ENCODE peak calls at places on chromosome 1, in eight cellular contexts. Z is progenitor cell of endocrine pancreas, W is neural crest cell, A is AG09309, H is neural progenitor cell, X is breast epithelium, J is psoas muscle, E is left ventricle myocardium inferior. V is an unnamed sample.

GRCh38 chr1:207867136-207868081 is 43.5 kb downstream of the CD34 start:
- DNase-seq in Z (no peak), W (no peak), A (no peak), H (no peak), X (peak; percentile 67), J (peak; percentile 26), E (peak; percentile 63), V (no peak)

GRCh38 chr1:177023710-177024109 is 140.8 kb downstream of the ASTN1 start:
- DNase-seq in Z (no peak), W (no peak), A (no peak), H (no peak), X (no peak), J (no peak), E (no peak), V (peak; percentile 9)

GRCh38 chr1:37851782-37852210 is 7.6 kb downstream of the MTF1 start:
- DNase-seq in Z (no peak), W (no peak), A (no peak), H (no peak), X (no peak), J (no peak), E (no peak), V (no peak)

GRCh38 chr1:57831624-57832023 is 407.8 kb upstream of the DAB1 start:
- DNase-seq in Z (no peak), W (no peak), A (no peak), H (no peak), X (no peak), J (no peak), E (no peak), V (no peak)

GRCh38 chr1:109306832-109307362 is at the start of gene MYBPHL:
- DNase-seq in Z (no peak), W (no peak), A (no peak), H (peak; percentile 27), X (no peak), J (no peak), E (no peak), V (no peak)

GRCh38 chr1:186286615-186287317 is 88.3 kb downstream of the TPR start:
- DNase-seq in Z (no peak), W (no peak), A (no peak), H (no peak), X (no peak), J (peak; percentile 36), E (no peak), V (no peak)

GRCh38 chr1:228015276-228016180 is 8.7 kb downstream of the WNT3A start:
- DNase-seq in Z (peak; percentile 5), W (no peak), A (peak; percentile 8), H (no peak), X (peak; percentile 22), J (no peak), E (peak; percentile 3), V (no peak)

GRCh38 chr1:38578444-38578951 is 281.1 kb downstream of the RRAGC start:
- DNase-seq in Z (no peak), W (peak; percentile 28), A (no peak), H (peak; percentile 59), X (no peak), J (no peak), E (no peak), V (no peak)

GRCh38 chr1:219791766-219792165 is 136.6 kb downstream of the SLC30A10 start:
- DNase-seq in Z (no peak), W (no peak), A (no peak), H (no peak), X (no peak), J (no peak), E (no peak), V (no peak)

GRCh38 chr1:82697965-82698364 is 897.2 kb downstream of the ADGRL2 start:
- DNase-seq in Z (no peak), W (no peak), A (no peak), H (no peak), X (no peak), J (no peak), E (no peak), V (no peak)

GRCh38 chr1:1890506-1891348 is at the start of gene GNB1:
- DNase-seq in Z (peak; percentile 83), W (peak; percentile 89), A (peak; percentile 35), H (peak; percentile 91), X (peak; percentile 81), J (peak; percentile 90), E (peak; percentile 88), V (peak; percentile 92)

GRCh38 chr1:36752891-36753361 is 270.2 kb upstream of the CSF3R start:
- DNase-seq in Z (no peak), W (no peak), A (no peak), H (no peak), X (no peak), J (no peak), E (no peak), V (no peak)

GRCh38 chr1:63124666-63125191 is 197.6 kb upstream of the FOXD3 start:
- DNase-seq in Z (no peak), W (no peak), A (peak; percentile 70), H (no peak), X (no peak), J (no peak), E (no peak), V (no peak)

GRCh38 chr1:68623700-68624099 is 126.8 kb upstream of the DEPDC1 start:
- DNase-seq in Z (no peak), W (no peak), A (no peak), H (no peak), X (no peak), J (no peak), E (peak; percentile 47), V (no peak)

GRCh38 chr1:162927421-162927820 is 66.4 kb upstream of the CCDC190 start:
- DNase-seq in Z (no peak), W (no peak), A (no peak), H (no peak), X (no peak), J (no peak), E (no peak), V (no peak)

GRCh38 chr1:111164151-111164550 is 24.1 kb downstream of the CEPT1 start:
- DNase-seq in Z (no peak), W (no peak), A (no peak), H (no peak), X (no peak), J (no peak), E (no peak), V (no peak)

GRCh38 chr1:51610637-51611036 is 6.3 kb upstream of the OSBPL9 start:
- DNase-seq in Z (no peak), W (no peak), A (no peak), H (no peak), X (no peak), J (no peak), E (no peak), V (no peak)

GRCh38 chr1:79679916-79680315 is 673.4 kb upstream of the ADGRL4 start:
- DNase-seq in Z (no peak), W (no peak), A (no peak), H (no peak), X (no peak), J (no peak), E (no peak), V (no peak)

GRCh38 chr1:53293123-53293522 is 34.7 kb downstream of the LRP8 start:
- DNase-seq in Z (no peak), W (no peak), A (no peak), H (no peak), X (no peak), J (peak; percentile 29), E (no peak), V (no peak)

GRCh38 chr1:243349128-243349527 is 93.3 kb downstream of the SDCCAG8 start:
- DNase-seq in Z (no peak), W (no peak), A (no peak), H (no peak), X (no peak), J (no peak), E (no peak), V (no peak)
- TF ChIP-seq CTCF in Z (no peak), W (no peak), A (no peak), H (no peak), X (no peak), J (no peak), E (no peak), V (no peak)

DNA sequence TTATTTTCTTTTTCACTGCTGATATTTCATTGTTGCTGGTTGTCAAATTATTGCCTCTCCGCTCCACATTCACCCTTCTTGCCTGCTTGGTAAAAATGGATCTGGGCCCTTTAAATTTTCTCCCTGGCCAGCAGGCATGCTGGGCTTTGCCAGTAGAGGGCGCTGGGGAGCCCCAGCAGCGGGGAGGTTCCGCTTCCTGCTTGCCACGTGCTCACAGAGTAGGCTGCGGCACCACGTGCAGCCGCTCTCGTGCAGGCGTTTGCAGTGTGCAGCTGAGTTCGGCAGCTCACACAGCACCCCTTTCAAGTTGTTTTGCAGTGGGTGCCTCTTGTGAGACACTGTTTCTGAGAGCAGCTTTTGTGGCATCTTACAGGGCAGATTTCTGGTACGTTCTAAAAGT is at the start of gene ACTL8:
- DNase-seq in Z (no peak), W (no peak), A (no peak), H (no peak), X (no peak), J (no peak), E (no peak), V (peak; percentile 28)
- TF ChIP-seq CTCF in Z (peak; percentile 31), W (peak; percentile 46), A (no peak), H (peak; percentile 25), X (no peak), J (no peak), E (no peak), V (peak; percentile 41)

GRCh38 chr1:14804626-14805025 is 206.1 kb downstream of the KAZN start:
- DNase-seq in Z (no peak), W (no peak), A (no peak), H (peak; percentile 51), X (no peak), J (no peak), E (no peak), V (no peak)
- TF ChIP-seq CTCF in Z (peak; percentile 45), W (peak; percentile 47), A (peak; percentile 40), H (peak; percentile 47), X (peak; percentile 11), J (no peak), E (no peak), V (no peak)

GRCh38 chr1:18373882-18374493 is 106.7 kb upstream of the KLHDC7A start:
- DNase-seq in Z (peak; percentile 30), W (peak; percentile 43), A (no peak), H (peak; percentile 75), X (no peak), J (no peak), E (no peak), V (peak; percentile 43)
- TF ChIP-seq CTCF in Z (peak; percentile 67), W (peak; percentile 55), A (no peak), H (peak; percentile 90), X (no peak), J (no peak), E (no peak), V (peak; percentile 63)

GRCh38 chr1:95467036-95467435 is 233.0 kb downstream of the RWDD3 start:
- DNase-seq in Z (no peak), W (no peak), A (no peak), H (no peak), X (no peak), J (no peak), E (no peak), V (no peak)
- TF ChIP-seq CTCF in Z (peak; percentile 16), W (peak; percentile 29), A (no peak), H (peak; percentile 39), X (peak; percentile 12), J (no peak), E (peak; percentile 47), V (peak; percentile 39)

GRCh38 chr1:29033829-29034466 is 89.8 kb downstream of the TMEM200B start:
- DNase-seq in Z (no peak), W (no peak), A (no peak), H (peak; percentile 27), X (no peak), J (no peak), E (no peak), V (no peak)
- TF ChIP-seq CTCF in Z (peak; percentile 69), W (peak; percentile 84), A (peak; percentile 54), H (peak; percentile 67), X (peak; percentile 63), J (peak; percentile 78), E (peak; percentile 69), V (peak; percentile 51)